ENCODE peak calls at places on chromosomes 6 and 20, in eight cellular contexts. D is stomach, H is SK-N-MC, B is HepG2, A is H1, I is endothelial cell of umbilical vein, M is breast epithelium, U is spleen. K is an unnamed sample.

GRCh38 chr20:62891111-62891510 is 29.5 kb upstream of the TCFL5 start:
- DNase-seq in M (no peak), D (no peak), U (peak), H (no peak), B (no peak), A (no peak), I (no peak), K (no peak)

GRCh38 chr6:34312259-34312658 is 63.5 kb upstream of the SMIM29 start:
- DNase-seq in U (no peak), D (no peak), A (no peak), B (no peak), M (no peak), H (no peak), I (no peak), K (no peak)

GRCh38 chr20:34581341-34582189 is 23.0 kb downstream of the MAP1LC3A start:
- DNase-seq in A (no peak), I (peak), M (no peak), B (no peak), U (no peak), H (no peak), D (no peak), K (peak)

GRCh38 chr6:19836799-19837510 is at the start of gene ID4:
- DNase-seq in B (no peak), M (peak), U (no peak), I (peak), H (peak), A (peak), D (peak), K (peak)

GRCh38 chr20:17036546-17036945 is 190.3 kb upstream of the PCSK2 start:
- DNase-seq in U (no peak), B (no peak), A (no peak), I (no peak), M (no peak), D (no peak), H (no peak), K (no peak)

GRCh38 chr6:48826884-48827701 is 636.0 kb downstream of the MMUT start:
- DNase-seq in B (no peak), I (peak), H (no peak), U (no peak), A (no peak), M (no peak), D (peak), K (no peak)

GRCh38 chr6:118875672-118876071 is 18.3 kb upstream of the ASF1A start:
- DNase-seq in U (no peak), B (no peak), H (no peak), A (no peak), I (no peak), D (no peak), M (no peak), K (no peak)

GRCh38 chr6:33744895-33745546 is 1.7 kb downstream of the IP6K3 start:
- DNase-seq in H (no peak), D (no peak), U (no peak), M (no peak), I (no peak), B (no peak), A (no peak), K (no peak)

GRCh38 chr6:167505782-167506181 is 180.9 kb downstream of the TTLL2 start:
- DNase-seq in H (no peak), D (no peak), B (no peak), U (no peak), A (no peak), M (no peak), I (no peak), K (no peak)

GRCh38 chr20:42219005-42219404 is 600.8 kb upstream of the CHD6 start:
- DNase-seq in I (no peak), M (no peak), A (no peak), H (no peak), D (no peak), U (no peak), B (no peak), K (no peak)

GRCh38 chr6:14211596-14211961 is 94.0 kb downstream of the CD83 start:
- DNase-seq in D (peak), H (no peak), B (peak), I (no peak), A (peak), U (peak), M (no peak), K (no peak)

GRCh38 chr6:37230104-37230503 is 27.5 kb upstream of the TBC1D22B start:
- DNase-seq in U (no peak), M (no peak), I (no peak), B (no peak), A (no peak), H (no peak), D (no peak), K (no peak)

GRCh38 chr6:3755637-3756515 is 4.4 kb upstream of the PXDC1 start:
- DNase-seq in A (no peak), I (no peak), M (no peak), B (no peak), D (no peak), H (no peak), U (no peak), K (no peak)

GRCh38 chr20:32804022-32804715 is 15.6 kb upstream of the MAPRE1 start:
- DNase-seq in A (no peak), U (no peak), H (no peak), B (no peak), D (no peak), M (no peak), I (no peak), K (no peak)

GRCh38 chr6:146878564-146879343 is 280.0 kb downstream of the ADGB start:
- DNase-seq in D (no peak), A (no peak), M (no peak), U (no peak), B (no peak), H (no peak), I (no peak), K (no peak)

GRCh38 chr6:118174071-118174470 is 267.0 kb downstream of the SLC35F1 start:
- DNase-seq in U (no peak), A (no peak), M (no peak), I (no peak), H (no peak), B (no peak), D (no peak), K (no peak)

GRCh38 chr6:158205220-158205944 is 37.2 kb downstream of the GTF2H5 start:
- DNase-seq in M (no peak), B (peak), A (no peak), D (peak), U (no peak), I (no peak), H (no peak), K (no peak)

GRCh38 chr6:157086632-157087031 is 236.7 kb downstream of the TMEM242 start:
- DNase-seq in A (no peak), M (no peak), H (no peak), I (no peak), B (no peak), D (no peak), U (no peak), K (no peak)

GRCh38 chr6:111890981-111891380 is 17.7 kb upstream of the FYN start:
- DNase-seq in H (no peak), M (no peak), B (no peak), U (no peak), I (no peak), D (no peak), A (no peak), K (no peak)

GRCh38 chr20:52190437-52191131 is 995 bp downstream of the ZFP64 start:
- DNase-seq in M (no peak), H (no peak), U (no peak), I (peak), B (peak), D (peak), A (no peak), K (no peak)

GRCh38 chr6:149314325-149314724 is 3.2 kb upstream of the TAB2 start:
- DNase-seq in I (no peak), U (no peak), D (no peak), A (no peak), M (no peak), B (no peak), H (no peak), K (no peak)

GRCh38 chr20:55500130-55500529 is 505.2 kb downstream of the CBLN4 start:
- DNase-seq in M (no peak), D (no peak), B (no peak), I (no peak), A (no peak), H (no peak), U (no peak), K (no peak)

GRCh38 chr6:89413006-89413400 is 930 bp upstream of the RRAGD start:
- DNase-seq in I (no peak), A (no peak), U (no peak), B (no peak), D (peak), M (peak), H (no peak), K (peak)

GRCh38 chr6:95767897-95768463 is 190.6 kb downstream of the MANEA start:
- DNase-seq in B (no peak), H (no peak), A (no peak), U (no peak), M (no peak), D (no peak), I (no peak), K (no peak)

GRCh38 chr6:100366419-100366818 is 98.3 kb downstream of the SIM1 start:
- DNase-seq in M (no peak), U (no peak), D (no peak), B (no peak), A (no peak), H (no peak), I (peak), K (no peak)

GRCh38 chr6:163943647-163944395 is 529.3 kb downstream of the QKI start:
- DNase-seq in A (peak), B (no peak), M (no peak), I (no peak), D (no peak), H (no peak), U (peak), K (no peak)

GRCh38 chr6:2783188-2783957 is 18.2 kb downstream of the WRNIP1 start:
- DNase-seq in B (no peak), A (no peak), U (no peak), M (no peak), I (peak), D (no peak), H (no peak), K (no peak)

GRCh38 chr6:127520061-127520460 is 926 bp upstream of the MTCL3 start:
- DNase-seq in D (no peak), I (no peak), U (no peak), M (no peak), H (no peak), B (no peak), A (no peak), K (no peak)

GRCh38 chr6:25450469-25451198 is 171.5 kb downstream of the CARMIL1 start:
- DNase-seq in U (no peak), D (no peak), A (no peak), M (no peak), H (no peak), B (no peak), I (no peak), K (no peak)
- H3K27ac ChIP-seq in U (no peak), D (no peak), A (no peak), M (no peak), H (peak), B (no peak), I (no peak), K (no peak)

GRCh38 chr6:35343092-35343834 is 905 bp downstream of the PPARD start:
- DNase-seq in D (peak), M (no peak), H (no peak), I (peak), U (peak), A (no peak), B (no peak), K (no peak)

GRCh38 chr6:35341557-35341956 is 801 bp upstream of the PPARD start:
- DNase-seq in U (no peak), I (no peak), B (no peak), D (no peak), H (no peak), A (no peak), M (no peak), K (no peak)

GRCh38 chr6:35342258-35343091 is at the start of gene PPARD:
- DNase-seq in B (peak), A (peak), H (peak), D (peak), U (peak), I (peak), M (peak), K (peak)

GRCh38 chr6:35343835-35344550 is 1.6 kb downstream of the PPARD start:
- DNase-seq in B (no peak), D (no peak), M (no peak), I (no peak), H (no peak), U (no peak), A (no peak), K (no peak)
- TF ChIP-seq POLR2AphosphoS5 in B (no peak), D (no peak), M (no peak), I (no peak), H (no peak), U (no peak), A (no peak), K (no peak)

GRCh38 chr6:168678588-168678987 is 237.6 kb downstream of the SMOC2 start:
- DNase-seq in U (no peak), D (no peak), B (no peak), I (no peak), M (no peak), H (no peak), A (no peak), K (no peak)

GRCh38 chr6:168675933-168676551 is 235.1 kb downstream of the SMOC2 start:
- DNase-seq in D (no peak), H (no peak), A (no peak), B (no peak), U (no peak), M (no peak), I (no peak), K (no peak)

GRCh38 chr6:168675375-168675774 is 234.4 kb downstream of the SMOC2 start:
- DNase-seq in A (no peak), I (no peak), D (no peak), B (no peak), U (no peak), H (no peak), M (no peak), K (no peak)

GRCh38 chr6:168676552-168677317 is 235.8 kb downstream of the SMOC2 start:
- DNase-seq in U (no peak), A (no peak), M (no peak), B (no peak), I (no peak), D (no peak), H (no peak), K (no peak)

GRCh38 chr6:168678177-168678576 is 237.2 kb downstream of the SMOC2 start:
- DNase-seq in U (no peak), M (no peak), H (no peak), D (no peak), I (no peak), A (no peak), B (no peak), K (no peak)
- H3K27ac ChIP-seq in U (no peak), M (no peak), H (no peak), D (no peak), I (no peak), A (no peak), B (no peak), K (no peak)

GRCh38 chr6:46821348-46821992 is 28.3 kb downstream of the MEP1A start:
- DNase-seq in H (no peak), A (no peak), I (no peak), U (no peak), B (peak), M (no peak), D (no peak), K (no peak)
- TF ChIP-seq POLR2AphosphoS5 in H (no peak), A (no peak), I (no peak), U (no peak), B (no peak), M (no peak), D (no peak), K (no peak)

GRCh38 chr20:49424536-49424935 is 57.9 kb downstream of the KCNB1 start:
- DNase-seq in M (no peak), I (no peak), H (no peak), U (no peak), A (no peak), B (no peak), D (no peak), K (no peak)

GRCh38 chr20:49426873-49427272 is 55.6 kb downstream of the KCNB1 start:
- DNase-seq in D (no peak), U (no peak), I (no peak), M (peak), H (no peak), B (no peak), A (no peak), K (no peak)

GRCh38 chr20:49430320-49430719 is 52.1 kb downstream of the KCNB1 start:
- DNase-seq in M (no peak), U (no peak), A (no peak), D (no peak), H (no peak), B (no peak), I (no peak), K (no peak)

GRCh38 chr20:49426395-49426794 is 56.1 kb downstream of the KCNB1 start:
- DNase-seq in B (no peak), D (no peak), A (no peak), U (no peak), M (no peak), H (no peak), I (no peak), K (no peak)

DNA sequence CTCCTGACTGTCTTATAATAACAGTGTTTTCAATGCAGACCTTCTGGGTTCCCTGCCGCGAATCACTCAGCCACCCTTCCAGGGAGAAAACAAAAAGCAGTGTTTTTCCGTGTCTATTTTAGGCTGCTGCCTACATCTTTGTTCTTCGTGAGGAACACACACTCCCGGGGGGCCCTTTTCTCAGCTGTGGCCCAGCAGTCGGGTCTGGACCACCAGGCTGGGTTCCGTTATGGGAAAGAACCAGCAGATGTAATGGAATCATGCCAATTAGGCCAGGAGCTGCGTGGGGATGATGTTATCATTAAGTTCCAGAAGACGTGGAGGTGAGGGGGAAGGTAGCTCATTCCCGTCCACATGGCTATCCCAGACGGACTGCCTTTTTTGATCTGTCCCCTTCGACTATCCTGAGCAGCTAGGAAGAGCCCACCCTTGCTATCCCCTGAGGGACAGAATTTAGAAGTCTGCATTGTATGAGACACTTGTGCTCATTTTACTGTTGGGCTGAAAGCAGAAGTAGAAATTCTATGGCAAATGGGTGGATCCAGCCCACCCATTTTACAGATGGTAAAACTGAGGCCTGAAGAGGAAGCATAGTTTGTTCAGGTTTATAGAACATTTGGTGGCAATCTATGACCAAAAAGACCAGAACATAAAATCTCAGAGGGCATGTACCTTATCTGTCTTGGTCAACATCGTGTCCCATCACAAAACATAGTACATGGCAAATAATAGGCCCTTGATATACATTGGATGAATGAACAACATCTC is 54.5 kb downstream of the KCNB1 start:
- DNase-seq in I (no peak), U (no peak), A (no peak), H (no peak), B (no peak), D (no peak), M (no peak), K (no peak)
- H3K27ac ChIP-seq in I (no peak), U (no peak), A (no peak), H (no peak), B (no peak), D (no peak), M (no peak), K (peak)

GRCh38 chr6:71545905-71546304 is 257.3 kb downstream of the OGFRL1 start:
- DNase-seq in B (no peak), M (no peak), I (no peak), A (no peak), U (no peak), D (no peak), H (no peak), K (no peak)

GRCh38 chr6:71544028-71544427 is 255.4 kb downstream of the OGFRL1 start:
- DNase-seq in M (no peak), D (no peak), A (peak), I (no peak), H (no peak), B (no peak), U (no peak), K (no peak)

GRCh38 chr6:71544906-71545305 is 256.3 kb downstream of the OGFRL1 start:
- DNase-seq in H (no peak), B (no peak), U (no peak), I (no peak), D (no peak), A (no peak), M (no peak), K (no peak)
- TF ChIP-seq POLR2AphosphoS5 in H (no peak), B (no peak), U (no peak), I (no peak), D (no peak), A (no peak), M (no peak), K (no peak)

DNA sequence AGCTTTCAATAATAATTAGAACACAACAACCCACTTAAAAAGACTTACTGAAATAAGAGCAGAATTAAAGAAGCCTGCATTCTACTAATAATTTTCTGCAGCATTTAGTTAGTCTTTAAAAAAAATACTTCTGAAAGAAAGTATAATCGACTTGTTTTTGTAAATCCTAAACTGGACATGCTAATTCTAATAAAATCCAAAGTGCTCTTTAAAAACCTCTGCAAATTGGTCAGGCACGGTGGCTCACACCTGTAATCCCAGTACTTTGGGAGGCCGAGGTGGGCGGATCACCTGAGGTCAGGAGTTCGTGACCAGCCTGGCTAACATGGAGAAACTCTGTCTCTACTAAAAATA is 57.5 kb upstream of the ARMH2 start:
- DNase-seq in D (no peak), U (no peak), B (no peak), I (no peak), H (no peak), M (no peak), A (no peak), K (no peak)
- H3K27ac ChIP-seq in D (peak), U (peak), B (no peak), I (no peak), H (no peak), M (no peak), A (no peak), K (no peak)

DNA sequence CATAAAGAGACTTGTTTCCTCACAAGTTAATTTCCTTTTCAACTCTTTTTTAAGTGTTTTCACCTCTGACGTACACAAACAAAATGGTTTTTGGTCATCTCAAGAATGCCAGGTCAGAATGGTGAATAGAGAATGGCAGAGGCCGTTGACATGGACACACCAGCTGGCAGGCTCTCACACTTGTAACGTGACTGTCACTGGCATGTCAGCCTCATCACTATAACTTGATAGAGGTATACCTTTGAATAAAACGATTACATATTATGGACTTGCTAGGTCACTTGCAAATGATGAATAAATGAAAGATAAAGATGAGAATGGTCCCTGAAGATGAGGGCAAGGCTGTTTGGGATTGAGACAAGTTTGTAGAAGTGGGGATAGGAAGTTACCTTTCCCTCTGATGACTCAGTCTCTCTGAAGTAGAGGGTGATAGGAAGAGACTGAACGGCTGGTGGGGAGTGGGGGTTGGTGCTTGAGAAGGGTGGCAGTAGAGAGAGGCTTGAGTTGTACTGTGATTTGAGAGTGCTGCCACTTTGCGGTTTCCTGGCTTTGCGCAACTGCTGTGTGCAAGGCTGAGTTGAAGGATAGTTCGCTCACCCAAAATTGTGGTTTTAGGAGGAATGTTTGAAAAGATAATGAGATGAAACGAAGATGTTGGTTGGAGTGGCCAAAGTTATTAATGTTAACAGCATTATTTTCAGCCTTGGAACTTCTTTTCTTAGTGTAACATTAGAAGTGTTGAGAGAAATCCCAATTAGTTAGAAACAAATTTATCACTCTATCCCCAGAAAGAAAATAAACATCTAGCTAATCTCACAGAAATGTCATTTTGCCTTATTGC is 30.3 kb downstream of the TBPL1 start:
- DNase-seq in U (no peak), M (no peak), I (no peak), H (peak), B (peak), A (no peak), D (no peak), K (no peak)
- TF ChIP-seq POLR2AphosphoS5 in U (no peak), M (no peak), I (no peak), H (peak), B (no peak), A (no peak), D (no peak), K (no peak)